ENCODE peak calls at places on chromosomes 12 and 14, in eight cellular contexts. F is LNCaP clone FGC, U is GM12865, R is A549, I is dorsolateral prefrontal cortex, N is GM10248, P is omental fat pad, H is tibial artery. T is an unnamed sample.

GRCh38 chr14:93045965-93046695 is 69.6 kb downstream of the ITPK1 start:
- DNase-seq in N (no peak), I (no peak), P (no peak), U (no peak), R (no peak), H (no peak), F (no peak), T (no peak)

GRCh38 chr12:50004696-50005095 is 20.6 kb downstream of the RACGAP1 start:
- DNase-seq in R (no peak), P (no peak), F (no peak), N (no peak), H (no peak), U (no peak), I (no peak), T (no peak)

GRCh38 chr14:93984070-93984469 is 7.7 kb upstream of the ASB2 start:
- DNase-seq in N (no peak), I (no peak), F (no peak), H (no peak), P (no peak), R (no peak), U (no peak), T (no peak)

GRCh38 chr12:89789862-89790261 is 81.2 kb upstream of the ATP2B1 start:
- DNase-seq in H (no peak), U (peak), P (no peak), R (no peak), F (no peak), I (no peak), N (peak), T (no peak)

GRCh38 chr14:76152333-76152681 is 585 bp downstream of the GPATCH2L start:
- DNase-seq in N (peak), U (peak), F (peak), R (peak), P (peak), H (peak), I (peak), T (peak)

GRCh38 chr12:91551927-91552326 is 369.3 kb upstream of the DCN start:
- DNase-seq in I (no peak), U (peak), H (peak), N (no peak), F (no peak), R (no peak), P (no peak), T (no peak)

GRCh38 chr12:10331642-10332239 is 24.1 kb downstream of the KLRD1 start:
- DNase-seq in N (peak), P (no peak), R (peak), F (peak), H (no peak), U (peak), I (no peak), T (no peak)

GRCh38 chr12:3150820-3151590 is 73.8 kb downstream of the TSPAN9 start:
- DNase-seq in U (no peak), I (no peak), P (no peak), F (peak), H (no peak), R (no peak), N (no peak), T (no peak)

GRCh38 chr12:47832263-47832933 is 12.7 kb upstream of the HDAC7 start:
- DNase-seq in F (no peak), U (no peak), R (no peak), H (no peak), N (peak), P (no peak), I (no peak), T (no peak)

GRCh38 chr14:93375673-93376156 is 28.7 kb downstream of the COX8C start:
- DNase-seq in I (no peak), H (no peak), N (peak), R (no peak), P (no peak), F (no peak), U (peak), T (no peak)

DNA sequence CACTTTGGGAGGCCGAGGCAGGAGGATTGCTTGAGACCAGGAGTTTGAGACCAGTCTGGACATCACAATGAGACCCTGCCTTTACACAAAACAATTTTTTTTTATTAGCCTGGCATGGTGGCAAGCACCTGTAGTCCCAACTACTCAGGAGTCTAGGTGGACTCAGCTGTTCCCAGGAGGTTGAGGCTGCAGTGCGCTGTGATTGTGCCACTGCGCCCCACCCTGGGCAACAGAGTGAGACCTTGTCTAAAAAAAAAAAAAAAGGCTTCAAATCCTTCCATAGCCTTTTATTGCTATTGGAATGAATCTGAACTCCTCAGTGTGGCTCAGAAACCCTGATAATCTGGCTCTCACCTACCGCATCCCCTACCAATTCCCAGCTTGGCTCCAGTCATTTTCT is 26.1 kb downstream of the AK7 start:
- DNase-seq in P (no peak), R (no peak), H (no peak), U (no peak), I (no peak), F (no peak), N (no peak), T (no peak)
- TF ChIP-seq CTCF in P (no peak), R (no peak), H (no peak), U (no peak), I (no peak), F (no peak), N (no peak), T (no peak)

GRCh38 chr12:52175411-52176350 is 16.1 kb downstream of the KRT80 start:
- DNase-seq in H (no peak), P (no peak), R (no peak), N (no peak), U (peak), F (no peak), I (no peak), T (no peak)
- TF ChIP-seq CTCF in H (peak), P (no peak), R (no peak), N (no peak), U (no peak), F (no peak), I (no peak), T (no peak)

GRCh38 chr12:98422809-98423208 is 92.6 kb upstream of the TMPO start:
- DNase-seq in H (no peak), I (no peak), N (no peak), U (no peak), F (no peak), P (no peak), R (peak), T (no peak)
- TF ChIP-seq CTCF in H (no peak), I (no peak), N (no peak), U (no peak), F (peak), P (no peak), R (peak), T (no peak)

DNA sequence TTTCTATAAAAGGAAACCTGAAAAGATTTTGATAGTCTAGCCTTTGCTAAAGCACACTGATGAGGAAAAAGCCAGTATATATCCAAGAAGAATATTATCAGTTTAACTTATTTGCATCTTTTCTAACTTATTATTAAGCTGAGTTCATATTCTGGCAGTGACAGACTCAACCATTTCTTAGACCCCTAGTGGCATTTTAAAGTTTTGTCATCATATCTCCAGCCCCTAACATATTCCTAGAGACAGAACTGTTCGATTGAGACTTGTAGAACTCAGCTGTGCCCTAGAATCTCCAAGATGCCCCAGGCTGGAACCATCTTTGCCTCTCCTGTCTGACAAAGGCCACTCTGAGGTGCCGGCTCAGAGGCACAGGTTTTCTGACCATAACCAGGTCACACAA is 365.6 kb downstream of the NELL2 start:
- DNase-seq in F (no peak), H (no peak), I (no peak), P (no peak), U (no peak), N (no peak), R (no peak), T (no peak)
- TF ChIP-seq CTCF in F (no peak), H (no peak), I (no peak), P (no peak), U (no peak), N (no peak), R (no peak), T (no peak)

DNA sequence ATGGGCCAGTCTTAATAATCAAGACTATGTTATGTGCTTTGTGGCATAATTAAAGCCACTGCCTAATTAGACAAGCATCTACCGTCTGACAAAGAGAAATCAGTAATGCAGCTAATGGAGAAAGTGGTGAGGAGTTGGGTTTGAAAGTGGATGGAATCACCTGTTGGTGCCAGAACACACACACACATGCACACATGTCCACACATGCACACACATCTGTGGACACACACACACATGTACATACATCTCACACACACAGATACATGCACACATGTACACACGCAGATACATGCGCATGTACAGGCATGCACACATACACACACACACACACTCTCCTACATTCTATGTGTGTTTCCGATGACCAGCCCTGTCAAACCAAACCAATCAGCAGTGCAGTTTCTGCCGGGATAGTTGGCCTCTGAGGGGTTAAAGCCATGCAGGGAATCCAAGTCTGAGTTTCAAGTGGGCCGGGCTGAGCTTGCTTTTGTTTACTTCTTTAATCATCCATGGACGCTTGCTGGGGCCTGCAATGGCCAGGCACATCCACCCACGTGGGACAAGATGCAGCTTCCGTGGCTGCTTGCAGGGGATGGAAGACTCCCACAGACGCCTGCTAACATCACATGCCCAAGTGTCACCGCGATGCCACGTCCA is 52.5 kb downstream of the GALNT9 start:
- DNase-seq in N (no peak), H (no peak), R (no peak), P (no peak), I (no peak), F (no peak), U (no peak), T (no peak)
- TF ChIP-seq CTCF in N (no peak), H (no peak), R (no peak), P (no peak), I (no peak), F (no peak), U (no peak), T (no peak)

DNA sequence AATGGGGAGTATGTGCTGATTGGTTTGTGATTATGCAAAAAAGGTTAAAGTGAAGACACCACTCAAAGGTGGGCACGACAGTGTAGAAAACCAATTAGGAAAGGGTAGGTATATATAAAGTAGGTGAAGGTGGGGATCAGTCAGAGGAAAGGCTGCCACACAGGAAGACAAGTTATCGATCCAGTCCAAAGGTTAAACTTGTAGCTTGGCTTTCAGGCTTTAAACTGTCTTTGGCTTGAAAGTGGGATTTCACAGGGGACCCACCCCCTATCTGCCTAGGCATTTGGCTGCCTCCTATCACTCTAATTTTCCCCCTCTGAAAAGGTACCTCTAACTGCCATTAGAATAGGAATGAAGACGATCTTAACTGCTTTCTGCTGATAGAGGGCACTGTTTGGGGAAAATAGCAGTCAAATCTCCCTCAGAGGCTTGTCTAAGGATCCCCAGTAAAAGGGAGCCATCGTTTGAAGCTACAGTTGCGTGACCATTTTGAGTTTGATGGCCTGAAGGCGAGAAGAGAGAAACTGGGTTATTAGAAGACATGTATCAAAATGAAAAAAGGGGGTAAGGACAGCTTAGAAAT is 250.2 kb downstream of the GPHN start:
- DNase-seq in U (no peak), R (no peak), I (no peak), H (no peak), F (no peak), N (no peak), P (no peak), T (no peak)
- TF ChIP-seq CTCF in U (no peak), R (no peak), I (no peak), H (no peak), F (no peak), N (no peak), P (no peak), T (no peak)

DNA sequence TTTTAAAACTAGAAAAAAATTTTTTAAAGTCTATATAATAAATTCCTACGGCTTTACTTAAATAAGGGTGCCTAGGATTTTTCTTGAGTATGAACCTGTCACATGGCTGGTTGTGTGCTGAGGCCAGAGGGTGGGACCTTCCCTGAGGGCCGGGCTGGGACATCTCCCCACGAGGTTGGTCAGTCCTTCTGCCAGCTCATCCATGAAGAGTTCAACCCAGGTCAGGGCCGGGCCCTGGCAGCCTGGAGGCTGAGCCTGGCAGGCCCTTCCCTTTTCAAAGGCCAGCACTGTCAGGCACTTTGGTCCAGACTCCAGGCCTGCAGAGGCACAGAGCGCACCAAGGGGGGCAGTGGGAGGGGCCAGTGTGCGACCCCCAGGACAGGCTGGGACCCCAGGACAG is 31.8 kb downstream of the TNFAIP2 start:
- DNase-seq in U (peak), F (peak), H (peak), I (no peak), R (peak), N (peak), P (peak), T (peak)
- TF ChIP-seq CTCF in U (no peak), F (no peak), H (no peak), I (no peak), R (no peak), N (no peak), P (no peak), T (no peak)

DNA sequence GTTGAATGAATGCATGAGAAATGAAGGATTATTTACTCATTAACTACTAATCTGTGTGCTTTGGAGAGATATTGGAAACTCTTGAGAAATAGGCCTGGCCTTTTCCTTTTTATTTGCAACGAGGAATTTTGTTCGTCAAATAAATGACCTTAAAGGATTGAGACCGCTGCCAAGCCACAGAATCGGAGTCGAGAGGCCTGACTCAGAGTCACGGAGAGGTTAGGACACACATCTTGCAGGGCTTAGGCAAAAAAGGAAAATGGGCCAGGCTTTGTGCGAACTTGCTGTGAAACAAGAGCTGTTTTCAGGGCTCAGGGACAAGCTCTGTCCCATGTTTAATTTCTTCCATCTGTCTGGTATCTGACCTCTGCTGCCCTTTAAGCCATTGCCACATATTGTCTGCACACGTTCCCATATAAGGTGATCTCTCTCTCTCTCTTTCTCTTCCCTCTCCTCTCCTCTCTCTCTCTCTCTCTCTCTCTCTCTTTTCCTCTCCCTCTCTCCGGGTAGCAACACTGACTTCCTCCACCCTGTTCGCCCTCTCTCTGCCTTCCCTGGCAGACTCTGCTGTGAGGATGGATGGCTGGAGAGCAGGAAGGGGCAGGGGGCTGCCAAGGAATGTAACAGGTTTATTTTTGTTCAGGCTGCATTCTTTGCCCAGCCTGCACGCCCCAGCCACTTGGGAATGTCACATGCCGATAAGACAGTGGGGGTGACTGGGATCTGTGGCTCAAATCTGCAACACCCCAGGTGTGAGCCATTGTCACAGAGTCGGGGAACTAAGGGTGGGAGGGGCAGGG is 14.9 kb upstream of the IFT81 start:
- DNase-seq in H (peak), P (peak), R (peak), U (no peak), I (no peak), F (no peak), N (no peak), T (peak)
- TF ChIP-seq CTCF in H (no peak), P (no peak), R (no peak), U (no peak), I (no peak), F (no peak), N (no peak), T (no peak)

DNA sequence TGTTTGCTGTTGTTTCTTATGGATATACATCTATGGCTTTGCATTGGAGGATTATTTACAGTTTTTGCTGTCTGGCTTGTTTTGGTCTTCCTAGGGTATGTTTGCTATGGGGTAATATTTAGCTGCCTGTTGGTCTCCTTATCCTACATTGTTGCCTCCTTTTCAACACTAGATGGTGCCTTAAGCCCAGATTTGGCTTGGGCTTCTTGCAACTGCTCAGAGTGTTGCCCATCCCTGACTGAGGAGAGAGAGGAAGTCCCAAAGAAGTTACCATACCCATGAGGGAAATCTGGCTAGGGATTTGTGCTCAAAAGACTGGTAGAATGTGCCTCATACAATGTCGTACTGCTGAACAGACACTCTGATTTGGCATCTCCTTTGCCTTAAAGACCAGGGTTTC is 94.6 kb upstream of the MUCL1 start:
- DNase-seq in U (peak), H (no peak), P (no peak), R (peak), N (peak), I (no peak), F (peak), T (no peak)
- TF ChIP-seq CTCF in U (peak), H (no peak), P (no peak), R (peak), N (peak), I (peak), F (peak), T (no peak)

T was measured in pancreas.